ENCODE peak calls at places on chromosomes 12 and 14, in five cellular contexts. One of them, this sample, is unnamed.

GRCh38 chr12:51198568-51199400 is 19.1 kb downstream of the POU6F1 start:
- ATAC-seq in left cardiac atrium: peak; percentile 23
- ATAC-seq in foreskin keratinocyte: no peak
- ATAC-seq in omental fat pad: peak; percentile 7
- ATAC-seq in effector memory CD8-positive, alpha-beta T cell: no peak
- ATAC-seq in this sample: no peak

GRCh38 chr12:95741635-95742034 is 48.9 kb downstream of the NTN4 start:
- ATAC-seq in left cardiac atrium: no peak
- ATAC-seq in foreskin keratinocyte: no peak
- ATAC-seq in omental fat pad: no peak
- ATAC-seq in effector memory CD8-positive, alpha-beta T cell: no peak
- ATAC-seq in this sample: no peak

GRCh38 chr12:6375269-6376078 is at the start of gene SCNN1A:
- ATAC-seq in left cardiac atrium: no peak
- ATAC-seq in foreskin keratinocyte: no peak
- ATAC-seq in omental fat pad: no peak
- ATAC-seq in effector memory CD8-positive, alpha-beta T cell: no peak
- ATAC-seq in this sample: no peak

GRCh38 chr12:113778432-113779128 is 187.5 kb downstream of the RBM19 start:
- ATAC-seq in left cardiac atrium: no peak
- ATAC-seq in foreskin keratinocyte: no peak
- ATAC-seq in omental fat pad: no peak
- ATAC-seq in effector memory CD8-positive, alpha-beta T cell: no peak
- ATAC-seq in this sample: no peak

GRCh38 chr12:113955109-113955970 is 10.8 kb downstream of the RBM19 start:
- ATAC-seq in left cardiac atrium: no peak
- ATAC-seq in foreskin keratinocyte: peak; percentile 75
- ATAC-seq in omental fat pad: no peak
- ATAC-seq in effector memory CD8-positive, alpha-beta T cell: no peak
- ATAC-seq in this sample: no peak

GRCh38 chr12:916712-917445 is 32.6 kb downstream of the RAD52 start:
- ATAC-seq in left cardiac atrium: no peak
- ATAC-seq in foreskin keratinocyte: no peak
- ATAC-seq in omental fat pad: no peak
- ATAC-seq in effector memory CD8-positive, alpha-beta T cell: no peak
- ATAC-seq in this sample: no peak

GRCh38 chr14:37263656-37264236 is 66.0 kb downstream of the MIPOL1 start:
- ATAC-seq in left cardiac atrium: no peak
- ATAC-seq in foreskin keratinocyte: no peak
- ATAC-seq in omental fat pad: no peak
- ATAC-seq in effector memory CD8-positive, alpha-beta T cell: no peak
- ATAC-seq in this sample: no peak

GRCh38 chr12:101068402-101068801 is 141.6 kb downstream of the SLC5A8 start:
- ATAC-seq in left cardiac atrium: no peak
- ATAC-seq in foreskin keratinocyte: no peak
- ATAC-seq in omental fat pad: no peak
- ATAC-seq in effector memory CD8-positive, alpha-beta T cell: no peak
- ATAC-seq in this sample: no peak

GRCh38 chr12:29616664-29617409 is 119.4 kb upstream of the OVCH1 start:
- ATAC-seq in left cardiac atrium: no peak
- ATAC-seq in foreskin keratinocyte: peak; percentile 100
- ATAC-seq in omental fat pad: peak; percentile 70
- ATAC-seq in effector memory CD8-positive, alpha-beta T cell: no peak
- ATAC-seq in this sample: no peak

GRCh38 chr12:103538397-103538796 is 42.6 kb upstream of the C12orf42 start:
- ATAC-seq in left cardiac atrium: no peak
- ATAC-seq in foreskin keratinocyte: peak; percentile 88
- ATAC-seq in omental fat pad: no peak
- ATAC-seq in effector memory CD8-positive, alpha-beta T cell: no peak
- ATAC-seq in this sample: no peak

GRCh38 chr12:63826002-63826585 is 18.4 kb upstream of the SRGAP1 start:
- ATAC-seq in left cardiac atrium: peak; percentile 38
- ATAC-seq in foreskin keratinocyte: peak; percentile 52
- ATAC-seq in omental fat pad: peak; percentile 69
- ATAC-seq in effector memory CD8-positive, alpha-beta T cell: peak; percentile 54
- ATAC-seq in this sample: peak; percentile 74

GRCh38 chr12:26359576-26359975 is 164.2 kb downstream of the SSPN start:
- ATAC-seq in left cardiac atrium: no peak
- ATAC-seq in foreskin keratinocyte: no peak
- ATAC-seq in omental fat pad: no peak
- ATAC-seq in effector memory CD8-positive, alpha-beta T cell: no peak
- ATAC-seq in this sample: no peak

GRCh38 chr12:14602128-14602527 is 34.4 kb upstream of the PLBD1 start:
- ATAC-seq in left cardiac atrium: no peak
- ATAC-seq in foreskin keratinocyte: no peak
- ATAC-seq in omental fat pad: no peak
- ATAC-seq in effector memory CD8-positive, alpha-beta T cell: no peak
- ATAC-seq in this sample: no peak

This sample was measured in gastroesophageal sphincter.